ENCODE peak calls at places on chromosomes 4 and X, in five cellular contexts. G, E, K, J and V are unnamed samples.

GRCh38 chr4:75251547-75251946 is 262.7 kb downstream of the RCHY1 start:
- DNase-seq in G (no peak), E (no peak), K (no peak), J (no peak), V (no peak)

GRCh38 chrX:49117597-49117996 is 5.9 kb downstream of the GPKOW start:
- DNase-seq in G (no peak), E (no peak), K (no peak), J (no peak), V (no peak)

GRCh38 chrX:23373129-23373804 is 38.6 kb downstream of the PTCHD1 start:
- DNase-seq in G (peak), E (no peak), K (no peak), J (no peak), V (peak)

GRCh38 chr4:185039508-185040273 is 21.4 kb downstream of the HELT start:
- DNase-seq in G (peak), E (peak), K (no peak), J (peak), V (peak)

GRCh38 chr4:20383283-20383682 is 131.6 kb downstream of the SLIT2 start:
- DNase-seq in G (no peak), E (no peak), K (no peak), J (no peak), V (no peak)

GRCh38 chrX:56812515-56813105 is 83.6 kb downstream of the NBDY start:
- DNase-seq in G (no peak), E (no peak), K (no peak), J (no peak), V (no peak)

GRCh38 chr4:78809928-78810835 is 34.0 kb downstream of the BMP2K start:
- DNase-seq in G (no peak), E (no peak), K (no peak), J (no peak), V (no peak)

GRCh38 chrX:24117288-24117687 is 32.2 kb upstream of the ZFX start:
- DNase-seq in G (peak), E (peak), K (no peak), J (no peak), V (peak)

GRCh38 chr4:105305019-105305836 is 158.6 kb downstream of the TET2 start:
- DNase-seq in G (no peak), E (no peak), K (no peak), J (no peak), V (no peak)

GRCh38 chr4:28772066-28772465 is 1911.4 kb downstream of the STIM2 start:
- DNase-seq in G (peak), E (no peak), K (no peak), J (no peak), V (peak)

GRCh38 chr4:142556613-142557012 is 289.5 kb downstream of the INPP4B start:
- DNase-seq in G (no peak), E (no peak), K (no peak), J (no peak), V (no peak)

GRCh38 chrX:155966876-155967275 is 30.6 kb upstream of the IL9R start:
- DNase-seq in G (peak), E (no peak), K (no peak), J (no peak), V (peak)

GRCh38 chr4:86892639-86892965 is 380 bp upstream of the C4orf36 start:
- DNase-seq in G (no peak), E (no peak), K (no peak), J (no peak), V (no peak)

GRCh38 chr4:140092094-140092820 is 61.7 kb downstream of the MAML3 start:
- DNase-seq in G (no peak), E (peak), K (peak), J (no peak), V (no peak)

GRCh38 chrX:116306218-116306617 is 130.2 kb upstream of the SLC6A14 start:
- DNase-seq in G (no peak), E (no peak), K (no peak), J (no peak), V (no peak)

GRCh38 chr4:119525771-119526712 is 102.6 kb downstream of the PDE5A start:
- DNase-seq in G (peak), E (no peak), K (no peak), J (no peak), V (no peak)

GRCh38 chr4:95059630-95060029 is 301.9 kb downstream of the BMPR1B start:
- DNase-seq in G (peak), E (no peak), K (no peak), J (no peak), V (peak)

GRCh38 chr4:37320518-37321235 is 76.1 kb downstream of the NWD2 start:
- DNase-seq in G (no peak), E (no peak), K (no peak), J (no peak), V (no peak)

GRCh38 chrX:330726-331144 is 12.1 kb upstream of the GTPBP6 start:
- DNase-seq in G (no peak), E (no peak), K (no peak), J (peak), V (no peak)

GRCh38 chrX:115449742-115450141 is 111.2 kb upstream of the PLS3 start:
- DNase-seq in G (peak), E (peak), K (peak), J (no peak), V (no peak)

GRCh38 chr4:139416073-139416673 is 37.7 kb upstream of the RAB33B start:
- DNase-seq in G (peak), E (no peak), K (no peak), J (no peak), V (peak)

GRCh38 chr4:76658231-76659102 is 223.4 kb downstream of the SHROOM3 start:
- DNase-seq in G (peak), E (no peak), K (no peak), J (no peak), V (peak)

GRCh38 chr4:154490589-154491340 is 834 bp downstream of the DCHS2 start:
- DNase-seq in G (no peak), E (no peak), K (no peak), J (no peak), V (no peak)

GRCh38 chr4:10022346-10023049 is 1.2 kb upstream of the SLC2A9 start:
- DNase-seq in G (peak), E (no peak), K (no peak), J (no peak), V (no peak)

GRCh38 chr4:7043521-7044414 is 596 bp downstream of the TADA2B start:
- DNase-seq in G (peak), E (peak), K (no peak), J (no peak), V (no peak)

GRCh38 chr4:96983830-96984229 is 1143.9 kb downstream of the PDHA2 start:
- DNase-seq in G (no peak), E (no peak), K (no peak), J (no peak), V (no peak)

GRCh38 chrX:122552291-122552800 is 631.7 kb upstream of the GRIA3 start:
- DNase-seq in G (peak), E (no peak), K (no peak), J (no peak), V (peak)

GRCh38 chr4:92047209-92047877 is 256.4 kb upstream of the GRID2 start:
- DNase-seq in G (no peak), E (no peak), K (no peak), J (no peak), V (no peak)
- TF ChIP-seq CTCF in G (no peak), E (peak), K (no peak), J (no peak), V (no peak)

GRCh38 chrX:107542500-107542899 is 85.8 kb upstream of the PRPS1 start:
- DNase-seq in G (peak), E (no peak), K (no peak), J (no peak), V (no peak)

GRCh38 chrX:107541244-107541643 is 87.1 kb upstream of the PRPS1 start:
- DNase-seq in G (peak), E (no peak), K (no peak), J (no peak), V (no peak)

GRCh38 chrX:107537815-107538214 is 88.4 kb downstream of the FRMPD3 start:
- DNase-seq in G (peak), E (peak), K (no peak), J (no peak), V (no peak)
- TF ChIP-seq CTCF in G (peak), E (peak), K (peak), J (peak), V (peak)

DNA sequence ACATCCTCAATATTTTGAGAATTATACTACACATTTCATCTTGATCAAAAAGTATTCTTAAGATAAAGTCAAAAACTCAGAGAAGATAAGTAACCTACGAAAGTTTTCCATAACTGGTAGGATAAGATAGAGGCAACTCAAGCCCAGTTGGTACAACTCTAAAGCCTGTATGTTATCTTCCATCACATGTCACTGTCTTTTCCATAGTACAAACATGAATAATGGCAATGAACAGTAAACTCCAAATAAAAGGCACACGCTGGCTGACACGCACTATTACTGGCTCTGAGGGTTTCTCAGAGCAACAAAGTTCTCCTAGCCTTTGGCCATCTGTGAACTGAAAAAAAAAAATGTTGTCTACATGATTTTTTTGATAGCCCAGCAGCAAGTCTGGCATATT is 27.2 kb downstream of the LIN54 start:
- DNase-seq in G (no peak), E (no peak), K (no peak), J (no peak), V (no peak)
- TF ChIP-seq CTCF in G (no peak), E (no peak), K (no peak), J (no peak), V (no peak)

GRCh38 chrX:12443534-12444098 is 305.3 kb downstream of the FRMPD4 start:
- DNase-seq in G (peak), E (no peak), K (no peak), J (no peak), V (no peak)

GRCh38 chrX:12446342-12447075 is 308.2 kb downstream of the FRMPD4 start:
- DNase-seq in G (peak), E (no peak), K (no peak), J (no peak), V (peak)

GRCh38 chrX:12452268-12452667 is 314.0 kb downstream of the FRMPD4 start:
- DNase-seq in G (no peak), E (no peak), K (no peak), J (no peak), V (no peak)

GRCh38 chrX:12447448-12448154 is 309.3 kb downstream of the FRMPD4 start:
- DNase-seq in G (peak), E (no peak), K (no peak), J (no peak), V (peak)
- TF ChIP-seq CTCF in G (peak), E (no peak), K (no peak), J (no peak), V (peak)

GRCh38 chr4:149500806-149501205 is 314.8 kb downstream of the IQCM start:
- DNase-seq in G (no peak), E (no peak), K (no peak), J (no peak), V (no peak)

GRCh38 chr4:149498246-149498645 is 317.4 kb downstream of the IQCM start:
- DNase-seq in G (no peak), E (no peak), K (no peak), J (no peak), V (no peak)

DNA sequence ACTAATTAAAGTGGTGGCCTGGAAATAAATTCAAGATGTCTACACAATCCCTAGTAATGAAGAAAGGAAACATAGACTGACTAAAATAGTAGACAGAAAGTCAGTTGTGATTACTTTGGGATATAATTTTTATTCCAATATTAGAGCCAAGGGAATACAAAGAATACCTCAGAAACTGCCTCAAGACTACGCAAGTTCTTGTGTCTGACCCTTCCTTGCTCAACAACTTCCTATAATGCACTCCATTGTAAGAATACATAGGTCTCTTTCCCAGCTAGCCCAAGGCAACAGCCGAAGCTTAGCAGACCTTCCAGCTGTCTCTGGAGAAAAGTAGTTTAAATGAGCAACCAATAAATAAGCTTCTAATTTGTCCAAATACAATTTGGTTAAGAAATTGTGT is 315.9 kb downstream of the IQCM start:
- DNase-seq in G (no peak), E (no peak), K (no peak), J (no peak), V (no peak)
- TF ChIP-seq CTCF in G (no peak), E (no peak), K (no peak), J (no peak), V (no peak)

DNA sequence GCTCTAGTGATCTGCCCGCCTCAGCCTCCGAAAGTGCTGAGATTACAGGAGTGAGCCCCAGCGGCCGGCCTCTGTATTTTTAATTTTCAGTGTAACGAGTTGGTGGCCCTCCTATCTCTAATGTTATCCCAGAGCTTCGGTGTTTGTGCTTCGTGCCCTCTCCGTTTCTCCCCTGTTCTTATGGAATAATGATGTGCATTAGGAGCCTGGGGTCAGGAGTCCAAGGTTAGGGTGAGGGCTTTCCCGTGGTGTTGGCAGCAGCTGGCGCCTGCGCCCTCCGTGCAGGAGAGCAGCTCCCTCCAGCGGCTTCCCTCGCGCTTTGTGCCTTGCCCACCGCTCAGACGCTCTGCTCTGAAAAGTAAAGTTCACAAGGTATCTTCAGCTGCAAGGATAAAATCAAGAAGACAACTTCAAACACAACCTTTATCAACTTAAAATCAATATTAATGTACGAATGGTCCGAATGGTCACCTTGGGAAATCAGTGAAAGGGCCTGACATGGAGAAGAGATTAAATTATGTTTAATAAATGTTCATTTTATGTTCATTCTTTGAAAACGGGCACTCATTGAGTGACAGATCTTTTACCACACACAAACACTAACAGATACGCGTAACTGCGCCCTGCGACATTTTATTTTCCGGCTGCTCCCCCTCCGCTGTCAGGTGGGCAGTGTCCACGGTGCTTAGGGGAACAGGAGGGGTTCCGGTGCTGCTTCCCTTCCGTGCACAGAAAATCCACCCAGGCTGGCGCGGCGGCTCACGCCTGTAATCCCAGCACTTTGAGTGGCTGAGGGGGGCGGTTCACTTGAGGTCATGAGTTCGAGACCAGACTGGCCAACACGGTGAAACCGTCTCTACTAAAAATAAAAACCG is 62.4 kb downstream of the TRAPPC11 start:
- DNase-seq in G (peak), E (peak), K (no peak), J (peak), V (no peak)
- TF ChIP-seq CTCF in G (peak), E (peak), K (peak), J (peak), V (peak)

GRCh38 chrX:51002160-51002632 is 91.7 kb downstream of the BMP15 start:
- DNase-seq in G (no peak), E (no peak), K (no peak), J (no peak), V (no peak)

GRCh38 chrX:50996930-50997329 is 86.4 kb downstream of the BMP15 start:
- DNase-seq in G (no peak), E (no peak), K (no peak), J (no peak), V (no peak)
- TF ChIP-seq CTCF in G (no peak), E (no peak), K (no peak), J (no peak), V (no peak)

GRCh38 chr4:39587881-39588280 is 50.8 kb downstream of the SMIM14 start:
- DNase-seq in G (peak), E (no peak), K (no peak), J (no peak), V (no peak)

DNA sequence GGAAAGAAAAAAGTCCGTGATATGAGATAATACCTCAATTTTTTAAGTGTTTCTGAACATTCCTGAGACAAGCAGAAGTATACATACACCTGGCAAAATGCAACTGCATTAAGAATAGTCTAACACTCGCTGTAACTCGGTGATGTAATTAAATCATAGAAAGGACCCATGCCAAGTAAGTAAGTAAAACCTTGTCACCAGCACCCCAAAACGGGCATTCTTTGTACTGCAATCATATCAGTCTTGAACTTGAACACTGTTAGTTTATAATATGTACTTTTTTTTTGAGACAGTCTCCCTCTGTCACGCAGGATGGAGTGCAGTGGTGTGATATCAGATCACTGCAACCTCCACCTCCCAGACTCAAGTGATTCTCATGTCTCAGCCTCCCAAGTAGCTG is 47.4 kb downstream of the SMIM14 start:
- DNase-seq in G (peak), E (peak), K (no peak), J (no peak), V (no peak)
- TF ChIP-seq CTCF in G (no peak), E (peak), K (no peak), J (no peak), V (no peak)

GRCh38 chr4:12679217-12679616 is 804.9 kb downstream of the RAB28 start:
- DNase-seq in G (no peak), E (no peak), K (no peak), J (no peak), V (no peak)
- TF ChIP-seq CTCF in G (no peak), E (no peak), K (no peak), J (no peak), V (no peak)